ENCODE peak calls at places on chromosomes 13 and 19, in ten cellular contexts. J is stimulated activated CD8-positive, alpha-beta memory T cell treated with anti-CD3 and anti-CD28 coated beads, Interleukin-4, amount 100 ng/mL, for 24 hours; A is pons; P is naive thymus-derived CD8-positive, alpha-beta T cell; B is HFFc6; M is hepatic stellate cell; X is T-helper 22 cell; O is thoracic aorta; U is CD4-positive, CD25-positive, alpha-beta regulatory T cell; K is activated CD4-positive, alpha-beta T cell treated with anti-CD3 and anti-CD28 coated beads, Interleukin-2, amount 50 U/mL, for 1 hour. N is an unnamed sample.
A peak's percentile ranks its signal among the peaks of the same experiment; 100 is the strongest.

GRCh38 chr19:5321851-5322681 is 18.5 kb downstream of the PTPRS start:
- DNase-seq in J (peak; percentile 13), A (no peak), P (peak; percentile 10), B (no peak), M (no peak), X (no peak), O (no peak), U (no peak), K (no peak), N (no peak)

GRCh38 chr19:39104104-39104708 is 20.0 kb downstream of the ACP7 start:
- DNase-seq in J (no peak), A (peak; percentile 80), P (no peak), B (no peak), M (no peak), X (no peak), O (no peak), U (no peak), K (no peak), N (no peak)

GRCh38 chr19:55855160-55855559 is 18.8 kb downstream of the NLRP4 start:
- DNase-seq in J (no peak), A (peak; percentile 63), P (no peak), B (no peak), M (no peak), X (no peak), O (no peak), U (no peak), K (no peak), N (no peak)

GRCh38 chr19:28578208-28578607 is 634.7 kb downstream of the UQCRFS1 start:
- DNase-seq in J (no peak), A (no peak), P (no peak), B (no peak), M (no peak), X (no peak), O (no peak), U (no peak), K (no peak), N (no peak)

GRCh38 chr13:91142572-91142971 is 204.9 kb upstream of the MIR17HG start:
- DNase-seq in J (no peak), A (no peak), P (no peak), B (no peak), M (no peak), X (no peak), O (no peak), U (no peak), K (no peak), N (no peak)

GRCh38 chr19:41386442-41386841 is 10.1 kb downstream of the TMEM91 start:
- DNase-seq in J (no peak), A (no peak), P (no peak), B (no peak), M (no peak), X (no peak), O (no peak), U (no peak), K (no peak), N (no peak)

GRCh38 chr19:2049741-2050348 is 1.2 kb downstream of the MKNK2 start:
- DNase-seq in J (peak; percentile 34), A (peak; percentile 83), P (peak; percentile 65), B (peak; percentile 83), M (peak; percentile 69), X (peak; percentile 34), O (no peak), U (peak; percentile 73), K (peak; percentile 53), N (peak; percentile 57)

GRCh38 chr13:21074601-21075302 is 13.4 kb upstream of the LATS2 start:
- DNase-seq in J (no peak), A (no peak), P (peak; percentile 15), B (no peak), M (no peak), X (no peak), O (no peak), U (peak; percentile 12), K (no peak), N (no peak)

GRCh38 chr19:58553799-58554493 is 959 bp downstream of the CHMP2A start:
- DNase-seq in J (no peak), A (no peak), P (no peak), B (no peak), M (no peak), X (no peak), O (no peak), U (no peak), K (no peak), N (no peak)

N was measured in 8988T.